ENCODE peak calls at places on chromosomes 6 and 20, in six cellular contexts. One of them, this sample, is unnamed.

GRCh38 chr6:33901822-33902816 is 98.3 kb upstream of the MLN start:
- DNase-seq in mucosa of descending colon: no peak
- DNase-seq in activated B cell treated with CpG ODN at 0.5 μM for 24 hours: no peak
- DNase-seq in adrenal gland: no peak
- DNase-seq in astrocyte of the spinal cord: no peak
- DNase-seq in GM10248: no peak
- DNase-seq in this sample: no peak

GRCh38 chr6:96015791-96016776 is at the start of gene FUT9:
- DNase-seq in mucosa of descending colon: peak
- DNase-seq in activated B cell treated with CpG ODN at 0.5 μM for 24 hours: no peak
- DNase-seq in adrenal gland: peak
- DNase-seq in astrocyte of the spinal cord: no peak
- DNase-seq in GM10248: no peak
- DNase-seq in this sample: peak

GRCh38 chr6:100965069-100965468 is 83.9 kb upstream of the ASCC3 start:
- DNase-seq in mucosa of descending colon: no peak
- DNase-seq in activated B cell treated with CpG ODN at 0.5 μM for 24 hours: no peak
- DNase-seq in adrenal gland: no peak
- DNase-seq in astrocyte of the spinal cord: no peak
- DNase-seq in GM10248: no peak
- DNase-seq in this sample: no peak

GRCh38 chr20:1895674-1896496 is 678 bp downstream of the SIRPA start:
- DNase-seq in mucosa of descending colon: peak
- DNase-seq in activated B cell treated with CpG ODN at 0.5 μM for 24 hours: no peak
- DNase-seq in adrenal gland: peak
- DNase-seq in astrocyte of the spinal cord: peak
- DNase-seq in GM10248: no peak
- DNase-seq in this sample: no peak

GRCh38 chr20:17735206-17735804 is 35.5 kb downstream of the BANF2 start:
- DNase-seq in mucosa of descending colon: no peak
- DNase-seq in activated B cell treated with CpG ODN at 0.5 μM for 24 hours: no peak
- DNase-seq in adrenal gland: peak
- DNase-seq in astrocyte of the spinal cord: peak
- DNase-seq in GM10248: no peak
- DNase-seq in this sample: no peak

GRCh38 chr20:40218296-40218955 is 470.6 kb downstream of the MAFB start:
- DNase-seq in mucosa of descending colon: no peak
- DNase-seq in activated B cell treated with CpG ODN at 0.5 μM for 24 hours: no peak
- DNase-seq in adrenal gland: no peak
- DNase-seq in astrocyte of the spinal cord: no peak
- DNase-seq in GM10248: no peak
- DNase-seq in this sample: no peak

GRCh38 chr20:62651285-62652021 is 9.2 kb downstream of the SLCO4A1 start:
- DNase-seq in mucosa of descending colon: peak
- DNase-seq in activated B cell treated with CpG ODN at 0.5 μM for 24 hours: peak
- DNase-seq in adrenal gland: peak
- DNase-seq in astrocyte of the spinal cord: no peak
- DNase-seq in GM10248: peak
- DNase-seq in this sample: peak

GRCh38 chr6:124798942-124799496 is 163.2 kb upstream of the RNF217 start:
- DNase-seq in mucosa of descending colon: no peak
- DNase-seq in activated B cell treated with CpG ODN at 0.5 μM for 24 hours: no peak
- DNase-seq in adrenal gland: no peak
- DNase-seq in astrocyte of the spinal cord: no peak
- DNase-seq in GM10248: no peak
- DNase-seq in this sample: no peak

GRCh38 chr6:38776515-38776914 is 61.4 kb downstream of the DNAH8 start:
- DNase-seq in mucosa of descending colon: no peak
- DNase-seq in activated B cell treated with CpG ODN at 0.5 μM for 24 hours: no peak
- DNase-seq in adrenal gland: no peak
- DNase-seq in astrocyte of the spinal cord: peak
- DNase-seq in GM10248: no peak
- DNase-seq in this sample: no peak

GRCh38 chr6:69026243-69026642 is 391.2 kb downstream of the ADGRB3 start:
- DNase-seq in mucosa of descending colon: no peak
- DNase-seq in activated B cell treated with CpG ODN at 0.5 μM for 24 hours: no peak
- DNase-seq in adrenal gland: no peak
- DNase-seq in astrocyte of the spinal cord: peak
- DNase-seq in GM10248: no peak
- DNase-seq in this sample: no peak

GRCh38 chr6:160510199-160510598 is 153.9 kb downstream of the LPA start:
- DNase-seq in mucosa of descending colon: no peak
- DNase-seq in activated B cell treated with CpG ODN at 0.5 μM for 24 hours: no peak
- DNase-seq in adrenal gland: no peak
- DNase-seq in astrocyte of the spinal cord: peak
- DNase-seq in GM10248: no peak
- DNase-seq in this sample: no peak

GRCh38 chr6:14925025-14925595 is 320.8 kb upstream of the JARID2 start:
- DNase-seq in mucosa of descending colon: no peak
- DNase-seq in activated B cell treated with CpG ODN at 0.5 μM for 24 hours: no peak
- DNase-seq in adrenal gland: no peak
- DNase-seq in astrocyte of the spinal cord: no peak
- DNase-seq in GM10248: no peak
- DNase-seq in this sample: no peak

GRCh38 chr6:146850238-146850896 is 251.6 kb downstream of the ADGB start:
- DNase-seq in mucosa of descending colon: no peak
- DNase-seq in activated B cell treated with CpG ODN at 0.5 μM for 24 hours: no peak
- DNase-seq in adrenal gland: no peak
- DNase-seq in astrocyte of the spinal cord: peak
- DNase-seq in GM10248: no peak
- DNase-seq in this sample: no peak

GRCh38 chr20:22106308-22106938 is 401.0 kb downstream of the PAX1 start:
- DNase-seq in mucosa of descending colon: no peak
- DNase-seq in activated B cell treated with CpG ODN at 0.5 μM for 24 hours: no peak
- DNase-seq in adrenal gland: no peak
- DNase-seq in astrocyte of the spinal cord: peak
- DNase-seq in GM10248: no peak
- DNase-seq in this sample: no peak

GRCh38 chr20:56995635-56996075 is 270.8 kb downstream of the BMP7 start:
- DNase-seq in mucosa of descending colon: no peak
- DNase-seq in activated B cell treated with CpG ODN at 0.5 μM for 24 hours: no peak
- DNase-seq in adrenal gland: no peak
- DNase-seq in astrocyte of the spinal cord: no peak
- DNase-seq in GM10248: peak
- DNase-seq in this sample: peak

GRCh38 chr6:6004147-6004995 is 2.4 kb downstream of the NRN1 start:
- DNase-seq in mucosa of descending colon: no peak
- DNase-seq in activated B cell treated with CpG ODN at 0.5 μM for 24 hours: no peak
- DNase-seq in adrenal gland: no peak
- DNase-seq in astrocyte of the spinal cord: peak
- DNase-seq in GM10248: no peak
- DNase-seq in this sample: no peak

GRCh38 chr6:3410385-3411360 is 46.2 kb downstream of the SLC22A23 start:
- DNase-seq in mucosa of descending colon: peak
- DNase-seq in activated B cell treated with CpG ODN at 0.5 μM for 24 hours: peak
- DNase-seq in adrenal gland: peak
- DNase-seq in astrocyte of the spinal cord: peak
- DNase-seq in GM10248: peak
- DNase-seq in this sample: peak

GRCh38 chr6:56977192-56977591 is 22.3 kb downstream of the BEND6 start:
- DNase-seq in mucosa of descending colon: no peak
- DNase-seq in activated B cell treated with CpG ODN at 0.5 μM for 24 hours: no peak
- DNase-seq in adrenal gland: no peak
- DNase-seq in astrocyte of the spinal cord: no peak
- DNase-seq in GM10248: no peak
- DNase-seq in this sample: no peak

GRCh38 chr6:129966125-129966524 is 52.3 kb upstream of the L3MBTL3 start:
- DNase-seq in mucosa of descending colon: no peak
- DNase-seq in activated B cell treated with CpG ODN at 0.5 μM for 24 hours: no peak
- DNase-seq in adrenal gland: no peak
- DNase-seq in astrocyte of the spinal cord: no peak
- DNase-seq in GM10248: no peak
- DNase-seq in this sample: no peak

GRCh38 chr6:62652692-62653328 is 366.8 kb upstream of the KHDRBS2 start:
- DNase-seq in mucosa of descending colon: no peak
- DNase-seq in activated B cell treated with CpG ODN at 0.5 μM for 24 hours: no peak
- DNase-seq in adrenal gland: no peak
- DNase-seq in astrocyte of the spinal cord: peak
- DNase-seq in GM10248: no peak
- DNase-seq in this sample: no peak

GRCh38 chr6:1916334-1916985 is 306.7 kb downstream of the FOXC1 start:
- DNase-seq in mucosa of descending colon: no peak
- DNase-seq in activated B cell treated with CpG ODN at 0.5 μM for 24 hours: no peak
- DNase-seq in adrenal gland: no peak
- DNase-seq in astrocyte of the spinal cord: peak
- DNase-seq in GM10248: no peak
- DNase-seq in this sample: no peak

GRCh38 chr20:50526403-50526989 is 16.3 kb downstream of the PTPN1 start:
- DNase-seq in mucosa of descending colon: no peak
- DNase-seq in activated B cell treated with CpG ODN at 0.5 μM for 24 hours: no peak
- DNase-seq in adrenal gland: no peak
- DNase-seq in astrocyte of the spinal cord: no peak
- DNase-seq in GM10248: no peak
- DNase-seq in this sample: no peak

GRCh38 chr20:50532231-50532630 is 22.0 kb downstream of the PTPN1 start:
- DNase-seq in mucosa of descending colon: no peak
- DNase-seq in activated B cell treated with CpG ODN at 0.5 μM for 24 hours: no peak
- DNase-seq in adrenal gland: no peak
- DNase-seq in astrocyte of the spinal cord: no peak
- DNase-seq in GM10248: no peak
- DNase-seq in this sample: no peak

GRCh38 chr20:50527068-50527605 is 17.0 kb downstream of the PTPN1 start:
- DNase-seq in mucosa of descending colon: no peak
- DNase-seq in activated B cell treated with CpG ODN at 0.5 μM for 24 hours: no peak
- DNase-seq in adrenal gland: no peak
- DNase-seq in astrocyte of the spinal cord: no peak
- DNase-seq in GM10248: no peak
- DNase-seq in this sample: no peak

GRCh38 chr20:50528129-50528528 is 17.9 kb downstream of the PTPN1 start:
- DNase-seq in mucosa of descending colon: no peak
- DNase-seq in activated B cell treated with CpG ODN at 0.5 μM for 24 hours: no peak
- DNase-seq in adrenal gland: no peak
- DNase-seq in astrocyte of the spinal cord: no peak
- DNase-seq in GM10248: no peak
- DNase-seq in this sample: no peak

GRCh38 chr20:50528804-50529351 is 18.7 kb downstream of the PTPN1 start:
- DNase-seq in mucosa of descending colon: no peak
- DNase-seq in activated B cell treated with CpG ODN at 0.5 μM for 24 hours: no peak
- DNase-seq in adrenal gland: no peak
- DNase-seq in astrocyte of the spinal cord: no peak
- DNase-seq in GM10248: peak
- DNase-seq in this sample: no peak
- TF ChIP-seq CTCF in mucosa of descending colon: no peak
- TF ChIP-seq CTCF in activated B cell treated with CpG ODN at 0.5 μM for 24 hours: no peak
- TF ChIP-seq CTCF in adrenal gland: no peak
- TF ChIP-seq CTCF in astrocyte of the spinal cord: no peak
- TF ChIP-seq CTCF in GM10248: no peak
- TF ChIP-seq CTCF in this sample: no peak

DNA sequence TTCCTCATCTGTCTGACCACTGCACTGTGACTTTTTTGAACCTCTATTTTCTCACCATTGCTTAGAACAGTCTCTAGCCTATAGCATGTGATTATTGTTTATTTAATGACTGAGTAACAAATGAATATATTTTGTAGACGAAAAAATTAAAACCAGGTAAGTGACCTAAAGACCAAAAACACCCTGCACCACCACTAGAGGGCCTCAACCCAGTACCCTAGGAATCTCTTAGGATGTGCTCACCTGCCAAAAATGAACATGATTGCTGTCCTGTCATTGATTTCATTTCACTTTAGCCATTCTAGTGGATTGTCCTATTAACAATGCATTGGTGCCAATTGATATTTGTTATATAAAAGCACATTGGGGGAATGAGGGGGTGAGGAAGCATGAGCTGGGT is 199.1 kb downstream of the COL9A1 start:
- DNase-seq in mucosa of descending colon: no peak
- DNase-seq in activated B cell treated with CpG ODN at 0.5 μM for 24 hours: no peak
- DNase-seq in adrenal gland: no peak
- DNase-seq in astrocyte of the spinal cord: no peak
- DNase-seq in GM10248: no peak
- DNase-seq in this sample: no peak
- TF ChIP-seq CTCF in mucosa of descending colon: no peak
- TF ChIP-seq CTCF in activated B cell treated with CpG ODN at 0.5 μM for 24 hours: no peak
- TF ChIP-seq CTCF in adrenal gland: peak
- TF ChIP-seq CTCF in astrocyte of the spinal cord: peak
- TF ChIP-seq CTCF in GM10248: no peak
- TF ChIP-seq CTCF in this sample: peak

GRCh38 chr6:148251891-148252290 is 90.7 kb upstream of the SASH1 start:
- DNase-seq in mucosa of descending colon: no peak
- DNase-seq in activated B cell treated with CpG ODN at 0.5 μM for 24 hours: no peak
- DNase-seq in adrenal gland: no peak
- DNase-seq in astrocyte of the spinal cord: no peak
- DNase-seq in GM10248: no peak
- DNase-seq in this sample: no peak

GRCh38 chr6:148249160-148249559 is 93.5 kb upstream of the SASH1 start:
- DNase-seq in mucosa of descending colon: no peak
- DNase-seq in activated B cell treated with CpG ODN at 0.5 μM for 24 hours: no peak
- DNase-seq in adrenal gland: no peak
- DNase-seq in astrocyte of the spinal cord: no peak
- DNase-seq in GM10248: no peak
- DNase-seq in this sample: no peak

GRCh38 chr6:148247386-148248063 is 95.1 kb upstream of the SASH1 start:
- DNase-seq in mucosa of descending colon: no peak
- DNase-seq in activated B cell treated with CpG ODN at 0.5 μM for 24 hours: no peak
- DNase-seq in adrenal gland: no peak
- DNase-seq in astrocyte of the spinal cord: no peak
- DNase-seq in GM10248: no peak
- DNase-seq in this sample: no peak

GRCh38 chr6:148251286-148251685 is 91.4 kb upstream of the SASH1 start:
- DNase-seq in mucosa of descending colon: no peak
- DNase-seq in activated B cell treated with CpG ODN at 0.5 μM for 24 hours: no peak
- DNase-seq in adrenal gland: no peak
- DNase-seq in astrocyte of the spinal cord: peak
- DNase-seq in GM10248: peak
- DNase-seq in this sample: no peak
- TF ChIP-seq CTCF in mucosa of descending colon: no peak
- TF ChIP-seq CTCF in activated B cell treated with CpG ODN at 0.5 μM for 24 hours: no peak
- TF ChIP-seq CTCF in adrenal gland: no peak
- TF ChIP-seq CTCF in astrocyte of the spinal cord: peak
- TF ChIP-seq CTCF in GM10248: peak
- TF ChIP-seq CTCF in this sample: no peak

DNA sequence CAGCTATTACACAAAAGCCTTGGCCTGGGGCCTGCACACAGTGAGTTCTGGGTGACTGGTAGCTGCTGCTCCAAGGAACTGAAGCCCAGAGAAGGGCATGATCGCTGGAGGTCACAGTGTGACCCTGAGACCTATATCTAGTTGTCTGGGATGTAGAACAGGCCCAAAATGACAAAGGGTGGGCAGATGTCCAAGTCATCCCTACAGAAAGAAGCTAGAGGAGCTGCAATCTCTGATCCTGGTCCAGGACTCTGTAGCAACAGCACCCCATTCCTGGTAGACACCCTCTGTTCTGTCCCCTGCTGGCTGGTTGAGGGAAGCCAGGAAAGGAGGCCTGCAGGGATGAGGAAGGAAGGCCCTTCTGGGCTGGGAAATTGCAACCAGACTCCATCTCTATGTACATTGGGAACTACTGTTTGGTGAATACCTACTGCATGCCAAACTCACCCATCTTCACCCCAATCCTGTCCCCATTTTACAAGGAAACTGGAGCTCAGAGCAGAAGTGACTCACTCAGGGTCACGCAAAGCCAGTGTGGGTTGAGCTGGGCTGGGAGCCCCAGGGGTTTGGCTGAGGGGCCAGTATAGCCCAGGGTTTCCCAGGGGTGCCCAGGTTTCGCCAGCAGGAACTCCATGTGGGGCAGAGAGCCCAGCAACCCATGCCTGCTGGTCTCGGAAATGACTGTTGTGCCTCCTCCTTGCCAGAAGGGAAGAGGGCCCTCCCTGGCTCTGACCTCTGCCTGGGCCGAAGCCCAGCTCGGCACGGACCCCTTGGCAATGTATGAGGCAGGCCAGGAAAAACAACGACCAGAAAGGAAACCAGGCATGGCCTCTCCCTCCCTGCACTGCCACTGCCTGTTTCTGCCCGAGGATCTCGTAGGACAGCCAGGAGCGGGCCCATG is 44.9 kb upstream of the TLDC2 start:
- DNase-seq in mucosa of descending colon: no peak
- DNase-seq in activated B cell treated with CpG ODN at 0.5 μM for 24 hours: no peak
- DNase-seq in adrenal gland: peak
- DNase-seq in astrocyte of the spinal cord: no peak
- DNase-seq in GM10248: no peak
- DNase-seq in this sample: no peak
- TF ChIP-seq CTCF in mucosa of descending colon: no peak
- TF ChIP-seq CTCF in activated B cell treated with CpG ODN at 0.5 μM for 24 hours: no peak
- TF ChIP-seq CTCF in adrenal gland: peak
- TF ChIP-seq CTCF in astrocyte of the spinal cord: peak
- TF ChIP-seq CTCF in GM10248: no peak
- TF ChIP-seq CTCF in this sample: no peak

This sample was measured in mesothelial cell of epicardium.